ENCODE peak calls at places on chromosomes 11 and 22, in nine cellular contexts. U is CD8-positive, alpha-beta memory T cell; E is psoas muscle; K is PC-3; R is K562; H is Peyer's patch; S is lower lobe of right lung; G is tibial nerve; D is adrenal gland. N is an unnamed sample.

GRCh38 chr11:94131363-94132115 is 2.9 kb downstream of the PANX1 start:
- DNase-seq in S (no peak), D (peak; percentile 71), E (no peak), U (no peak), G (peak; percentile 53), H (no peak), K (no peak), R (no peak), N (no peak)

GRCh38 chr11:130023204-130023603 is 20.6 kb upstream of the PRDM10 start:
- DNase-seq in E (no peak), S (no peak), U (no peak), D (no peak), H (no peak), R (no peak), G (no peak), K (peak; percentile 95), N (no peak)

GRCh38 chr11:74923125-74923524 is 25.8 kb downstream of the XRRA1 start:
- DNase-seq in R (no peak), S (no peak), D (no peak), U (no peak), E (no peak), K (no peak), G (no peak), H (no peak), N (no peak)

GRCh38 chr22:46091277-46091977 is 58.9 kb upstream of the PPARA start:
- DNase-seq in K (no peak), S (peak; percentile 26), H (no peak), E (peak; percentile 11), U (no peak), D (no peak), R (no peak), G (no peak), N (no peak)

GRCh38 chr22:39453765-39454378 is 2.9 kb upstream of the MGAT3 start:
- DNase-seq in G (no peak), R (no peak), E (no peak), D (no peak), K (no peak), U (no peak), S (no peak), H (no peak), N (no peak)

GRCh38 chr22:50216684-50217520 is 16.1 kb downstream of the SELENOO start:
- DNase-seq in D (no peak), S (peak; percentile 47), R (no peak), H (no peak), U (no peak), K (no peak), E (no peak), G (no peak), N (no peak)

GRCh38 chr11:98155696-98156095 is 865.1 kb upstream of the CNTN5 start:
- DNase-seq in D (no peak), H (no peak), U (no peak), S (no peak), E (no peak), G (no peak), R (no peak), K (no peak), N (no peak)

GRCh38 chr11:31786996-31787685 is 24.0 kb downstream of the PAX6 start:
- DNase-seq in S (no peak), E (no peak), K (no peak), G (no peak), U (no peak), H (no peak), R (no peak), D (no peak), N (no peak)

DNA sequence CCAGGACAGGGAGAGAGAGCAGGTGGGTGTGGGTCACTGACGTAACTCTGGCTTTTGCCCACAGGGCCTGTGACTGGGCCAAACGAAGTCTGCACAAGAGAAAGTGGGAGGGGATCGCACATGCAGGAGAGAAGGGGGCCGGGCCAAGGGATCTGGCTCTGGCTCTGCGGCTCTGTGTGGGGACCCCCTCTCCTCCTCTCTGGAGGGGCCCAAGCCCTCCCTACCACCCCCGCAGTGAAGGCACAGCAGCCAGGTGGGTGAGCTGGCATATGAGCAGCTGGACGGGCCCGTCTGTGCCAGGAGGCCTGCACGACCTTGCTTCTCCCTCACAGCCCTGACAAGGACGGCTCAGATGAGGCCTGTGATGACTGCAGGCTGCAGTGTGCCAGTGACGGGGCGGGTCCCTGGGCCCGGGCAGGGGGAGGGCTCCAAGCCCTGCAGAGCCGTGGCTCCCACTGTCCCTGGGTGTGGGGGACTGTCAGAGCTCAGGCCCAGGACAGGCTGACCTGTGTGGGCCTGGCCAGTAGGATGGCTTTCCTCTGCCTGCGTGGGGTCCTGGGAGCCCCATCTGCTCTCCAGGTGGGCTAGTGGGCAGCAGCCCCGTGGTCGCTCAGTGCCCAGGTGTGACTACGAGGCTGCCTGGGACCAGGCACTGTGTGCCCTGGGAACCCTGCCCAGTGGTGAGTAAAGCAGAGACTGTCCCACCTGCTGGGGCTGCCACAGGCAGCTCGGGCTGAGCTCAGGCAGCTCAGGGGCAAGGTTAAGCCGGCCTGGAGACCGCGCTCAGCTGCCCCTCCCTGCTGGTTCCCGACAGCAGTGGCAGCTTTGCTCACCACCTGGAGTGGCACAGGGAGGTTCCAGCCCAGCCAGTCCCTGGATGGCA is 22.2 kb downstream of the MRGPRG start:
- DNase-seq in D (peak; percentile 83), R (no peak), H (no peak), U (no peak), K (no peak), E (no peak), S (no peak), G (no peak), N (no peak)
- H3K27ac ChIP-seq in D (peak overlapping the region; percentile 15), R (no peak overlapping the region), H (no peak overlapping the region), U (no peak overlapping the region), K (no peak overlapping the region), E (no peak overlapping the region), S (no peak overlapping the region), G (no peak overlapping the region), N (no peak overlapping the region)

GRCh38 chr11:16605440-16605970 is 132.9 kb upstream of the C11orf58 start:
- DNase-seq in R (peak; percentile 36), U (no peak), D (peak; percentile 41), H (peak; percentile 50), G (peak; percentile 50), K (no peak), S (no peak), E (peak; percentile 28), N (no peak)

GRCh38 chr11:16605971-16606783 is 132.3 kb upstream of the C11orf58 start:
- DNase-seq in R (peak; percentile 76), S (peak; percentile 87), G (peak; percentile 96), K (peak; percentile 88), H (peak; percentile 94), E (peak; percentile 92), D (peak; percentile 94), U (peak; percentile 47), N (no peak)

GRCh38 chr11:16603890-16604783 is 134.3 kb upstream of the C11orf58 start:
- DNase-seq in G (peak; percentile 50), R (peak; percentile 60), H (peak; percentile 69), D (peak; percentile 71), K (no peak), E (peak; percentile 70), S (peak; percentile 60), U (no peak), N (no peak)

GRCh38 chr11:16603245-16603644 is 135.2 kb upstream of the C11orf58 start:
- DNase-seq in G (no peak), U (no peak), K (no peak), S (no peak), R (peak; percentile 19), E (no peak), H (peak; percentile 55), D (no peak), N (no peak)

DNA sequence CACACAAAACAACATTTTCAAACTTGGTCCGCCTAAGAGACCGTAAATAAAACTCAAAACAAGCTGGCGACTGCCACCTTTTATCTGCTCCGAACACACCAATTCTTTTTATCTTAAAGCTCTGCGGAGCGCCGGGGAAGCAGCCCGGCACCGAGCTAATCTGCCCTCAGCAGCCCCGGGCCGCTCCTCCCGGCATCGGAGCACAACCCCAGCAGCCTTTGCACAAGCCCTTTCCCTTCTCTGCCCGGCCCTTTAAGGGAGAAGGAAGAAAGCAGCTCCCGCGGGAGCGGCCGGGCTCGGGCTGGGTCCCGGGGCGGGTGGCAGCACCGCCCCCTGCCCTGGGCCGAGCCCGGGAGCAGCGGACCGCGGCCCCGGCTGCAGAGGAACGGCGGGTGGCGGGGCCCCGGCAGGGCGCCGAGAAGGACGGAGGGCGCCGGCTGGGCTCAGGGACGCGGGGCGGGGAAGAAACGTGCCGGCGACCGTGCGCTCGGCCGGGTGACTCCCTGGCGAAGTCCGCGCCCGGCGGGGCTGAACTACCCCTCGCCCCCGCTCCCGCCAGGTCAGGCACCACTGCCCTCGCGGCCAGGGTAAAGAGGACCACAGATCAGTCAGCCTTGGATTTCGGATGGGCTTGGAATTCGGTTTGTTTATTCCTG is 133.5 kb upstream of the C11orf58 start:
- DNase-seq in K (no peak), S (peak; percentile 68), D (peak; percentile 62), H (peak; percentile 71), G (peak; percentile 30), U (no peak), R (peak; percentile 64), E (peak; percentile 52), N (no peak)
- H3K27ac ChIP-seq in K (no peak overlapping the region), S (peak overlapping the region; percentile 80), D (peak overlapping the region; percentile 76), H (peak overlapping the region; percentile 91), G (peak overlapping the region; percentile 93), U (peak overlapping the region; percentile 31), R (peak overlapping the region; percentile 90), E (peak overlapping the region; percentile 98), N (peak overlapping the region; percentile 81)

GRCh38 chr11:117299351-117300300 is 8.5 kb downstream of the BACE1-AS start:
- DNase-seq in E (no peak), U (no peak), G (no peak), H (peak; percentile 38), S (no peak), R (no peak), D (no peak), K (no peak), N (no peak)

GRCh38 chr11:117302228-117302627 is 11.1 kb downstream of the BACE1-AS start:
- DNase-seq in U (no peak), S (no peak), D (no peak), H (no peak), E (no peak), R (no peak), K (no peak), G (no peak), N (no peak)

GRCh38 chr11:117298195-117298594 is 7.0 kb downstream of the BACE1-AS start:
- DNase-seq in S (no peak), D (no peak), U (no peak), K (no peak), G (no peak), H (peak; percentile 40), E (no peak), R (no peak), N (no peak)

GRCh38 chr11:117300773-117301172 is 9.6 kb downstream of the BACE1-AS start:
- DNase-seq in S (no peak), R (no peak), K (no peak), E (no peak), H (no peak), G (no peak), U (no peak), D (no peak), N (no peak)

DNA sequence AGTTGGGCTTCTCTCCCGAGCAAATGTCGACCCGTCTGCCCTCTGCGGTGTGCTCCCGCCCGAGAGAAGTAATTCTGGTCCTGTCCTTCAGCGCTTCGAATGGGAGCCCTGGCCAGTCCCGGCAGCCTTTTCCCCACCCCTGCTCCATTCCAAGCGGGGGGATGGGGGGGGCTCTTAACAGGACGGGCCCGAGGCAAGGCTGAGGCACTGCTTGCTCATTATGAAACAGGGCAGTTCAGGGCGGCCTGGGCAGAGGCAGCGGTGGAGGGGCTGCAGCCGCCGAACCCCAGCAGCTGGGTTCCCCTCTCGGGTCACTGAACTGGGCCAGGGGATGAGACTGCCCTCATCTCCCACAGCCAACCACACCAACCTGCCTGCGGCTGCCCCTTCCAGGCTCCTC is 9.2 kb downstream of the BACE1-AS start:
- DNase-seq in D (peak; percentile 71), G (peak; percentile 51), E (peak; percentile 21), S (no peak), R (no peak), H (no peak), U (no peak), K (no peak), N (no peak)
- H3K27ac ChIP-seq in D (no peak overlapping the region), G (peak overlapping the region; percentile 39), E (no peak overlapping the region), S (no peak overlapping the region), R (no peak overlapping the region), H (peak overlapping the region; percentile 25), U (no peak overlapping the region), K (no peak overlapping the region), N (peak overlapping the region; percentile 60)

DNA sequence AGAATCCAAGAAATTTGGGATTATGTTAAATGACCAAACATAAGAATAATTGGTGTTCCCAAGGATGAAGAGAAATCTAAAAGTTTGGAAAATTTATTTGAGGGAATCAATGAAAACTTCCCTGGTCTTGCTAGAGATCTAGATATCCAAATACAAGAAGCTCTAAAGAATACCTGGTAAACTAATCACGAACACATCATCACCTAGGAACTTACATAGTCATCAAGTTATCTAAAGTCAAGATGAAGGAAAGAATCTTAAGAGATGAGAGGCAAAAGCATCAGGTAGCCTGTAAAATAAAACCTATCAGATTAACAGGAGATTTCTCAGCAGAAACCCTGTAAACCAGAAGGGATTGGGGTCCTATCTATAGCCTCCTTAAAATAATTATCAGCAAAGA is 46.9 kb downstream of the GAS2 start:
- DNase-seq in K (no peak), G (no peak), E (no peak), U (no peak), S (no peak), R (no peak), H (no peak), D (no peak), N (no peak)
- H3K27ac ChIP-seq in K (no peak overlapping the region), G (no peak overlapping the region), E (no peak overlapping the region), U (no peak overlapping the region), S (no peak overlapping the region), R (no peak overlapping the region), H (no peak overlapping the region), D (no peak overlapping the region), N (no peak overlapping the region)

N was measured in vagina.